ENCODE peak calls at places on chromosomes 6 and 20, in ten cellular contexts. Z is HFFc6; R is GM23338; I is Calu3; W is activated gamma-delta T cell treated with Interleukin-2 at 50 U/mL for 16 hours; N is MCF 10A; M is RPMI8226; Q is activated naive CD8-positive, alpha-beta T cell treated with anti-CD3 and anti-CD28 coated beads, Interleukin-2, amount 50 U/mL, for 16 hours; K is uterus; P is frontal cortex. S is an unnamed sample.

GRCh38 chr6:33882154-33882553 is 78.4 kb upstream of the MLN start:
- DNase-seq in P (no peak), Z (no peak), Q (no peak), R (no peak), M (peak), N (no peak), K (peak), W (no peak), I (no peak), S (peak)

GRCh38 chr6:154258064-154258757 is 98.4 kb downstream of the IPCEF1 start:
- DNase-seq in Z (no peak), P (no peak), I (no peak), W (no peak), M (peak), K (no peak), R (no peak), Q (no peak), N (no peak), S (no peak)

GRCh38 chr20:6074784-6075183 is 20.9 kb upstream of the LRRN4 start:
- DNase-seq in Q (no peak), W (no peak), N (no peak), M (no peak), Z (no peak), K (no peak), P (no peak), R (no peak), I (no peak), S (no peak)

GRCh38 chr20:51541189-51542032 is 1.1 kb downstream of the NFATC2 start:
- DNase-seq in N (no peak), P (peak), R (peak), Z (peak), K (peak), M (peak), W (peak), Q (peak), I (peak), S (peak)

GRCh38 chr20:58749979-58750378 is 57.4 kb downstream of the NPEPL1 start:
- DNase-seq in P (no peak), K (no peak), Z (no peak), M (no peak), Q (no peak), R (no peak), N (no peak), I (no peak), W (no peak), S (no peak)

GRCh38 chr6:79040083-79040482 is 38.0 kb downstream of the PHIP start:
- DNase-seq in M (no peak), R (no peak), I (no peak), P (no peak), Z (no peak), N (no peak), Q (no peak), K (no peak), W (no peak), S (no peak)

GRCh38 chr6:129317931-129318820 is 391.8 kb downstream of the ARHGAP18 start:
- DNase-seq in R (peak), Z (peak), K (no peak), M (no peak), I (no peak), Q (no peak), P (no peak), N (peak), W (no peak), S (no peak)

GRCh38 chr6:69622230-69622629 is 174.6 kb downstream of the LMBRD1 start:
- DNase-seq in I (no peak), M (peak), W (no peak), N (peak), Z (no peak), Q (no peak), R (no peak), P (no peak), K (no peak), S (no peak)

GRCh38 chr20:53736757-53737403 is 143.2 kb upstream of the ZNF217 start:
- DNase-seq in K (no peak), P (no peak), M (peak), N (peak), I (peak), R (peak), W (no peak), Z (peak), Q (no peak), S (no peak)

GRCh38 chr20:11047559-11047958 is 373.8 kb upstream of the JAG1 start:
- DNase-seq in M (no peak), Q (no peak), Z (no peak), W (no peak), K (no peak), P (no peak), N (peak), R (no peak), I (peak), S (no peak)

GRCh38 chr20:41398408-41398807 is 31.8 kb upstream of the EMILIN3 start:
- DNase-seq in Q (no peak), Z (no peak), W (no peak), K (peak), I (no peak), R (no peak), P (no peak), M (no peak), N (no peak), S (peak)

GRCh38 chr6:22251331-22251730 is 45.5 kb downstream of the PRL start:
- DNase-seq in Q (no peak), Z (no peak), N (peak), M (no peak), W (no peak), R (no peak), K (no peak), P (no peak), I (no peak), S (no peak)

GRCh38 chr6:1662532-1662931 is 52.8 kb downstream of the FOXC1 start:
- DNase-seq in Z (peak), I (no peak), P (no peak), M (no peak), R (no peak), K (no peak), N (no peak), Q (no peak), W (no peak), S (no peak)

S was measured in sigmoid colon.